ENCODE peak calls at places on chromosomes 13 and 19, in eight cellular contexts. P is osteocyte, I is AG04449, O is fibroblast of the aortic adventitia, T is foreskin fibroblast, Z is AG09319, W is tibial nerve, Q is GM23338. D is an unnamed sample.

GRCh38 chr13:89969996-89970709 is 1377.3 kb upstream of the MIR17HG start:
- DNase-seq in P (no peak), T (no peak), I (no peak), W (no peak), Z (no peak), Q (no peak), O (no peak), D (no peak)

GRCh38 chr19:47296036-47296435 is 13.6 kb upstream of the C5AR1 start:
- DNase-seq in W (peak; percentile 99), I (no peak), T (peak; percentile 54), Z (peak; percentile 48), Q (peak; percentile 99), P (peak; percentile 91), O (peak; percentile 82), D (no peak)

GRCh38 chr19:31450696-31451095 is 101.5 kb upstream of the TSHZ3 start:
- DNase-seq in I (no peak), T (no peak), Q (no peak), W (no peak), P (no peak), Z (no peak), O (no peak), D (no peak)

GRCh38 chr13:87661471-87661870 is 9.7 kb upstream of the SLITRK5 start:
- DNase-seq in O (no peak), T (no peak), I (no peak), Z (no peak), Q (no peak), W (no peak), P (no peak), D (no peak)

GRCh38 chr13:34108396-34108795 is 290.4 kb downstream of the RFC3 start:
- DNase-seq in W (no peak), O (peak; percentile 11), P (no peak), Q (no peak), I (no peak), Z (no peak), T (no peak), D (no peak)

GRCh38 chr13:98217597-98217996 is 40.5 kb upstream of the RNF113B start:
- DNase-seq in W (no peak), Q (no peak), P (no peak), Z (no peak), O (no peak), I (no peak), T (no peak), D (no peak)

GRCh38 chr13:20340759-20341161 is 108.6 kb upstream of the GJB6 start:
- DNase-seq in I (no peak), T (no peak), O (peak; percentile 39), P (no peak), Q (no peak), W (peak; percentile 64), Z (no peak), D (no peak)

GRCh38 chr13:85666356-85666755 is 132.9 kb downstream of the SLITRK6 start:
- DNase-seq in O (no peak), T (no peak), P (no peak), Q (peak; percentile 85), I (no peak), W (no peak), Z (no peak), D (no peak)

GRCh38 chr13:110756268-110756667 is 42.8 kb downstream of the ING1 start:
- DNase-seq in W (no peak), P (no peak), Z (no peak), Q (peak; percentile 23), I (peak; percentile 24), T (peak; percentile 12), O (peak; percentile 91), D (no peak)

GRCh38 chr19:41298327-41298964 is 11.5 kb upstream of the CCDC97 start:
- DNase-seq in W (peak; percentile 47), T (peak; percentile 47), I (peak; percentile 37), Q (no peak), O (peak; percentile 63), P (peak; percentile 92), Z (peak; percentile 69), D (no peak)

GRCh38 chr13:60351326-60351725 is 45.7 kb upstream of the TDRD3 start:
- DNase-seq in T (peak; percentile 54), W (peak; percentile 12), O (peak; percentile 63), Z (peak; percentile 77), P (no peak), I (peak; percentile 31), Q (no peak), D (no peak)

GRCh38 chr13:60347174-60347573 is 49.8 kb upstream of the TDRD3 start:
- DNase-seq in I (no peak), P (no peak), Q (no peak), W (no peak), T (no peak), Z (no peak), O (no peak), D (no peak)

GRCh38 chr13:60352644-60353043 is 44.4 kb upstream of the TDRD3 start:
- DNase-seq in Q (no peak), W (no peak), Z (no peak), I (no peak), P (no peak), T (no peak), O (no peak), D (no peak)

GRCh38 chr13:60348097-60348496 is 48.9 kb upstream of the TDRD3 start:
- DNase-seq in O (no peak), T (no peak), Z (no peak), P (no peak), W (no peak), I (no peak), Q (no peak), D (no peak)

DNA sequence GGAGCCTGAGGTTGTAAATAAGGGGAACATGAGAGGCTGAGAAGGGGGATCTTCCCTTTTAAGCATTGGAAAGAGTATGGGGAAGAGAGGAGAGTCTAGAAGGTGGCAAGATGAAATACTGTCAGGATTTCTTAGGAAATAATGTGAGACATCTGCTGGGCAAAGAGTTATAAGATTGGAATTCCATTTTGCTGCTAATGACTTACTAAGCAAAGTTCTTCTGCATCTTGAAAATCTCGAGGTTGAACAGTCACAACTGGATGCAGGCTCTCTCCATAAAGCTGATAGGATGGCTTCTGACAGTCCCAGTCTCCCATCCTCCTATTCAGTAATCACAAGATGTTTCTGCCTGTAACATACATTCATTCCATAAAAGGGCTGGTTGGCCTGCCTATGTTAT is 45.2 kb upstream of the TDRD3 start:
- DNase-seq in Z (no peak), I (no peak), O (no peak), T (no peak), W (no peak), P (no peak), Q (no peak), D (no peak)
- TF ChIP-seq CTCF in Z (no peak), I (no peak), O (no peak), T (no peak), W (no peak), P (no peak), Q (no peak), D (no peak)

GRCh38 chr13:52447815-52448552 is 2.5 kb downstream of the VPS36 start:
- DNase-seq in Q (peak; percentile 10), W (no peak), T (no peak), Z (no peak), P (no peak), I (no peak), O (no peak), D (no peak)

GRCh38 chr13:52452470-52452869 is 2.0 kb upstream of the VPS36 start:
- DNase-seq in Q (no peak), W (no peak), Z (no peak), O (no peak), I (no peak), T (no peak), P (no peak), D (no peak)

GRCh38 chr13:52449323-52450011 is 967 bp downstream of the VPS36 start:
- DNase-seq in P (no peak), Z (no peak), Q (no peak), O (no peak), T (no peak), I (no peak), W (no peak), D (no peak)

GRCh38 chr13:52450012-52450792 is at the start of gene VPS36:
- DNase-seq in O (peak; percentile 92), I (peak; percentile 51), T (peak; percentile 92), Z (peak; percentile 83), P (peak; percentile 99), W (peak; percentile 93), Q (peak; percentile 97), D (peak; percentile 98)

GRCh38 chr13:52450793-52451116 is 321 bp upstream of the VPS36 start:
- DNase-seq in T (no peak), W (no peak), Z (no peak), O (no peak), I (no peak), Q (no peak), P (no peak), D (no peak)
- TF ChIP-seq CTCF in T (no peak), W (no peak), Z (no peak), O (no peak), I (no peak), Q (no peak), P (peak; percentile 24), D (peak; percentile 32)

GRCh38 chr13:77820431-77821149 is 98.0 kb downstream of the EDNRB start:
- DNase-seq in I (no peak), W (no peak), Q (peak; percentile 43), P (no peak), Z (no peak), O (no peak), T (no peak), D (no peak)
- TF ChIP-seq CTCF in I (no peak), W (no peak), Q (peak; percentile 40), P (no peak), Z (no peak), O (peak; percentile 20), T (no peak), D (peak; percentile 60)

GRCh38 chr19:11127905-11128304 is 27.7 kb downstream of the SPC24 start:
- DNase-seq in T (no peak), W (no peak), I (no peak), O (no peak), Q (no peak), Z (no peak), P (no peak), D (no peak)

GRCh38 chr19:11131471-11131870 is 24.1 kb downstream of the SPC24 start:
- DNase-seq in Q (no peak), O (no peak), W (no peak), T (no peak), Z (no peak), P (no peak), I (no peak), D (no peak)

GRCh38 chr19:11130824-11131455 is 24.6 kb downstream of the SPC24 start:
- DNase-seq in O (peak; percentile 63), Z (no peak), W (peak; percentile 86), T (peak; percentile 49), P (peak; percentile 92), I (no peak), Q (peak; percentile 85), D (peak; percentile 85)

GRCh38 chr19:11123076-11123567 is 32.5 kb downstream of the SPC24 start:
- DNase-seq in I (no peak), Q (no peak), Z (no peak), P (no peak), T (no peak), O (no peak), W (no peak), D (no peak)

GRCh38 chr19:11125994-11126685 is 29.4 kb downstream of the SPC24 start:
- DNase-seq in Q (peak; percentile 92), O (peak; percentile 75), I (no peak), T (peak; percentile 44), W (peak; percentile 89), Z (no peak), P (peak; percentile 91), D (no peak)
- TF ChIP-seq CTCF in Q (peak; percentile 81), O (peak; percentile 75), I (peak; percentile 78), T (peak; percentile 81), W (peak; percentile 77), Z (peak; percentile 73), P (peak; percentile 86), D (peak; percentile 87)

GRCh38 chr13:106083620-106084350 is 451.7 kb downstream of the EFNB2 start:
- DNase-seq in W (no peak), Q (peak; percentile 79), Z (no peak), P (no peak), T (peak; percentile 40), O (peak; percentile 49), I (no peak), D (no peak)
- TF ChIP-seq CTCF in W (no peak), Q (peak; percentile 91), Z (peak; percentile 70), P (peak; percentile 63), T (peak; percentile 80), O (peak; percentile 78), I (peak; percentile 43), D (peak; percentile 55)